ENCODE peak calls at places on chromosomes 1 and 21, in seven cellular contexts. B, A, Y, C, H, F and T are unnamed samples.

GRCh38 chr1:226976671-226977287 is 36.7 kb downstream of the COQ8A start:
- DNase-seq in B (no peak), A (no peak), Y (no peak), C (no peak), H (no peak), F (no peak), T (no peak)

GRCh38 chr1:27366411-27367159 is at the start of gene MAP3K6:
- DNase-seq in B (peak), A (no peak), Y (no peak), C (peak), H (peak), F (peak), T (peak)

GRCh38 chr1:172378109-172378755 is 42.3 kb upstream of the C1orf105 start:
- DNase-seq in B (no peak), A (no peak), Y (no peak), C (no peak), H (no peak), F (no peak), T (no peak)

GRCh38 chr1:55427576-55427975 is 212.4 kb upstream of the USP24 start:
- DNase-seq in B (no peak), A (no peak), Y (no peak), C (no peak), H (no peak), F (no peak), T (no peak)

GRCh38 chr1:172497230-172497629 is 35.7 kb upstream of the SUCO start:
- DNase-seq in B (no peak), A (no peak), Y (no peak), C (no peak), H (peak), F (no peak), T (no peak)

GRCh38 chr1:7555391-7556185 is 215.5 kb upstream of the VAMP3 start:
- DNase-seq in B (no peak), A (no peak), Y (no peak), C (no peak), H (no peak), F (no peak), T (no peak)

GRCh38 chr1:67150931-67151330 is 15.3 kb upstream of the IL23R start:
- DNase-seq in B (no peak), A (no peak), Y (no peak), C (no peak), H (no peak), F (no peak), T (no peak)

GRCh38 chr1:94542088-94542671 is 621 bp upstream of the F3 start:
- DNase-seq in B (peak), A (no peak), Y (no peak), C (peak), H (peak), F (no peak), T (peak)

GRCh38 chr1:39657923-39658485 is 13.9 kb downstream of the NT5C1A start:
- DNase-seq in B (peak), A (peak), Y (no peak), C (peak), H (peak), F (peak), T (peak)

GRCh38 chr1:34747638-34747941 is 7.3 kb upstream of the GJB5 start:
- DNase-seq in B (no peak), A (peak), Y (no peak), C (no peak), H (no peak), F (no peak), T (no peak)

GRCh38 chr1:39666772-39667171 is 5.1 kb downstream of the NT5C1A start:
- DNase-seq in B (no peak), A (no peak), Y (no peak), C (no peak), H (no peak), F (no peak), T (no peak)

GRCh38 chr1:15153184-15153841 is at the start of gene TMEM51:
- DNase-seq in B (peak), A (no peak), Y (peak), C (peak), H (peak), F (no peak), T (peak)

GRCh38 chr1:1794999-1795398 is 16.7 kb upstream of the NADK start:
- DNase-seq in B (no peak), A (no peak), Y (no peak), C (no peak), H (no peak), F (no peak), T (no peak)

GRCh38 chr1:22878626-22879025 is 94.0 kb downstream of the LACTBL1 start:
- DNase-seq in B (no peak), A (no peak), Y (no peak), C (no peak), H (no peak), F (no peak), T (no peak)

GRCh38 chr1:25875856-25876692 is 566 bp upstream of the PAQR7 start:
- DNase-seq in B (no peak), A (peak), Y (no peak), C (no peak), H (no peak), F (no peak), T (no peak)

GRCh38 chr1:46197551-46198025 is 646 bp downstream of the POMGNT1 start:
- DNase-seq in B (no peak), A (no peak), Y (no peak), C (no peak), H (no peak), F (no peak), T (no peak)

GRCh38 chr1:165543651-165544452 is at the start of gene LRRC52:
- DNase-seq in B (no peak), A (no peak), Y (peak), C (peak), H (no peak), F (no peak), T (no peak)

GRCh38 chr1:101002551-101002950 is 23.0 kb downstream of the DPH5 start:
- DNase-seq in B (no peak), A (no peak), Y (no peak), C (no peak), H (peak), F (no peak), T (no peak)

GRCh38 chr1:2582401-2582800 is 4.2 kb upstream of the PRXL2B start:
- DNase-seq in B (no peak), A (no peak), Y (no peak), C (no peak), H (no peak), F (no peak), T (peak)

GRCh38 chr1:9680828-9681227 is 29.3 kb downstream of the PIK3CD start:
- DNase-seq in B (no peak), A (no peak), Y (no peak), C (no peak), H (no peak), F (no peak), T (no peak)

GRCh38 chr1:33142483-33143065 is 39.3 kb downstream of the TRIM62 start:
- DNase-seq in B (no peak), A (no peak), Y (no peak), C (no peak), H (no peak), F (no peak), T (peak)

GRCh38 chr1:218813247-218813646 is 360.4 kb upstream of the LYPLAL1 start:
- DNase-seq in B (no peak), A (no peak), Y (no peak), C (no peak), H (peak), F (peak), T (no peak)

GRCh38 chr1:36464605-36465393 is 615 bp upstream of the MRPS15 start:
- DNase-seq in B (no peak), A (no peak), Y (no peak), C (no peak), H (no peak), F (no peak), T (no peak)

GRCh38 chr1:85289207-85289847 is 12.9 kb upstream of the BCL10 start:
- DNase-seq in B (no peak), A (no peak), Y (no peak), C (no peak), H (peak), F (peak), T (no peak)

GRCh38 chr1:200668514-200669313 is 993 bp downstream of the DDX59 start:
- DNase-seq in B (no peak), A (no peak), Y (no peak), C (no peak), H (peak), F (no peak), T (no peak)

GRCh38 chr1:40309374-40310128 is 7.5 kb downstream of the COL9A2 start:
- DNase-seq in B (no peak), A (no peak), Y (no peak), C (peak), H (no peak), F (no peak), T (no peak)

GRCh38 chr1:15684468-15685283 is 556 bp downstream of the PLEKHM2 start:
- DNase-seq in B (peak), A (peak), Y (no peak), C (peak), H (no peak), F (no peak), T (peak)

GRCh38 chr1:63664742-63665141 is 71.5 kb downstream of the PGM1 start:
- DNase-seq in B (no peak), A (no peak), Y (no peak), C (no peak), H (no peak), F (no peak), T (no peak)

GRCh38 chr1:232150770-232151548 is 479.0 kb downstream of the SIPA1L2 start:
- DNase-seq in B (no peak), A (no peak), Y (no peak), C (no peak), H (peak), F (no peak), T (no peak)

GRCh38 chr1:180994262-180994661 is 28.4 kb downstream of the STX6 start:
- DNase-seq in B (no peak), A (no peak), Y (no peak), C (no peak), H (no peak), F (no peak), T (no peak)

GRCh38 chr1:2534775-2535387 is 4.8 kb upstream of the HES5 start:
- DNase-seq in B (peak), A (no peak), Y (no peak), C (no peak), H (peak), F (no peak), T (no peak)

GRCh38 chr1:160548960-160549664 is 26.1 kb upstream of the SLAMF6 start:
- DNase-seq in B (no peak), A (no peak), Y (no peak), C (no peak), H (no peak), F (no peak), T (no peak)

GRCh38 chr1:85258536-85259117 is 835 bp downstream of the C1orf52 start:
- DNase-seq in B (no peak), A (no peak), Y (no peak), C (no peak), H (peak), F (no peak), T (no peak)

GRCh38 chr1:206065547-206066143 is 12.7 kb downstream of the RHEX start:
- DNase-seq in B (no peak), A (no peak), Y (no peak), C (no peak), H (no peak), F (no peak), T (no peak)

GRCh38 chr1:17007121-17007520 is 4.6 kb downstream of the ATP13A2 start:
- DNase-seq in B (no peak), A (no peak), Y (no peak), C (no peak), H (no peak), F (no peak), T (no peak)

GRCh38 chr21:35503646-35504045 is 454.5 kb upstream of the RUNX1 start:
- DNase-seq in B (no peak), A (no peak), Y (no peak), C (no peak), H (no peak), F (no peak), T (peak)

GRCh38 chr21:42253466-42253865 is 34.5 kb downstream of the ABCG1 start:
- DNase-seq in B (no peak), A (no peak), Y (no peak), C (no peak), H (no peak), F (no peak), T (no peak)

GRCh38 chr21:42252778-42253340 is 33.9 kb downstream of the ABCG1 start:
- DNase-seq in B (no peak), A (no peak), Y (no peak), C (no peak), H (no peak), F (no peak), T (no peak)

GRCh38 chr21:42250422-42251403 is 31.8 kb downstream of the ABCG1 start:
- DNase-seq in B (no peak), A (no peak), Y (no peak), C (no peak), H (no peak), F (no peak), T (no peak)

GRCh38 chr21:42251654-42252053 is 32.7 kb downstream of the ABCG1 start:
- DNase-seq in B (no peak), A (no peak), Y (no peak), C (no peak), H (no peak), F (no peak), T (no peak)

DNA sequence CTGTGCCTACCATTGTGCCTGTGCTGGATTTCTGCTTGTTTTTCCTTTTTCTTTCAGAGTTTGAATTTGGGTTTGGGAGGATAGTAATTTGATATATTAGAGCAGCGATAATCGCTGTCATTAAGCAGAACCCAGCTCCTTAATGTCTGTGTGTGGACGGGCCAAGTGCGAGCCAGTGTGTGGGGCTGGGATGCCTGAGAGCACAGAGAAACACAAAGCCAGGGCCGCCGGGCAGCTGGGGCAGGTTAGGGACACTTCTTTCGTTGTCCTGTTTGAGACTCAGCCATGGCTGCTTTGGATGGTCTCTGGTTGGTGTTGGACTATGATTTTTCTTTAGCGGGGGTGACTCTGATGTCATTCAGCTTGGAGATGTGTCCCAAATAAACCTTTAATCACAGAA is 33.3 kb downstream of the ABCG1 start:
- DNase-seq in B (no peak), A (no peak), Y (no peak), C (no peak), H (no peak), F (no peak), T (no peak)
- H3K4me3 ChIP-seq in B (no peak), A (no peak), Y (no peak), C (no peak), H (no peak), F (no peak), T (no peak)

GRCh38 chr1:78687914-78688313 is 38.3 kb downstream of the IFI44 start:
- DNase-seq in B (no peak), A (no peak), Y (no peak), C (no peak), H (peak), F (no peak), T (no peak)
- H3K27ac ChIP-seq in B (no peak), A (no peak), Y (no peak), C (no peak), H (peak), F (no peak), T (no peak)

GRCh38 chr1:111142358-111142975 is 2.4 kb downstream of the CEPT1 start:
- DNase-seq in B (no peak), A (no peak), Y (no peak), C (no peak), H (no peak), F (no peak), T (no peak)
- H3K4me3 ChIP-seq in B (no peak), A (no peak), Y (no peak), C (no peak), H (peak), F (no peak), T (no peak)

DNA sequence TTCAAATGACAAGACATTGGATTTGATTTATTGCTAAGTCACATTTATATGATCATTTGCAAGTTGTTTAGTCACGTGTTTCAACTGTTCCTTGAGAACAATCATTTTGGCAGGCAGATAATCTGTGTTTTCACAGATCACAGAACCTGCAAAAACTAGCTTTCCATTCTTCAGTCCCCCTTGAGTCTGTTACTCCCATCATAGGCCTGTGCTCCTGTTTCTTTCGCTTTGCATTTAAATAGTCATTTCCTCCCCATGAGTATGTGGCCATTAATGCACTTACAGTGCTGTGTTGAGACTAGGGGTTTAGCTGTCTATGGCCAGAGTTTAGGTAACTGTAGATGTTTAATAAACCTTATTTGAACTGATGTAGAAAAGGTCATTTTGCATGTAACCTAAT is 214.5 kb downstream of the PATJ start:
- DNase-seq in B (no peak), A (no peak), Y (no peak), C (no peak), H (no peak), F (no peak), T (no peak)
- H3K27ac ChIP-seq in B (no peak), A (no peak), Y (no peak), C (no peak), H (no peak), F (no peak), T (no peak)